ENCODE peak calls at places on chromosome X, in six cellular contexts. One of them, this sample, is unnamed.
A peak's percentile ranks its signal among the peaks of the same experiment; 100 is the strongest.

GRCh38 chrX:63275127-63275526 is 76.0 kb downstream of the SPIN4 start:
- DNase-seq in heart left ventricle: peak; percentile 5
- DNase-seq in mesenchymal stem cell: peak; percentile 0
- DNase-seq in CD8-positive, alpha-beta T cell: no peak
- DNase-seq in psoas muscle: no peak
- DNase-seq in K562: peak; percentile 18
- DNase-seq in this sample: no peak

GRCh38 chrX:108537005-108537404 is 97.4 kb downstream of the COL4A5 start:
- DNase-seq in heart left ventricle: no peak
- DNase-seq in mesenchymal stem cell: peak; percentile 49
- DNase-seq in CD8-positive, alpha-beta T cell: no peak
- DNase-seq in psoas muscle: no peak
- DNase-seq in K562: peak; percentile 17
- DNase-seq in this sample: no peak

GRCh38 chrX:70247252-70247651 is 12.8 kb downstream of the P2RY4 start:
- DNase-seq in heart left ventricle: no peak
- DNase-seq in mesenchymal stem cell: no peak
- DNase-seq in CD8-positive, alpha-beta T cell: no peak
- DNase-seq in psoas muscle: no peak
- DNase-seq in K562: no peak
- DNase-seq in this sample: no peak

GRCh38 chrX:65871671-65872311 is 168.1 kb downstream of the VSIG4 start:
- DNase-seq in heart left ventricle: peak; percentile 20
- DNase-seq in mesenchymal stem cell: no peak
- DNase-seq in CD8-positive, alpha-beta T cell: no peak
- DNase-seq in psoas muscle: no peak
- DNase-seq in K562: peak; percentile 29
- DNase-seq in this sample: no peak

GRCh38 chrX:155662297-155662696 is 49.5 kb upstream of the TMLHE start:
- DNase-seq in heart left ventricle: no peak
- DNase-seq in mesenchymal stem cell: peak; percentile 0
- DNase-seq in CD8-positive, alpha-beta T cell: no peak
- DNase-seq in psoas muscle: no peak
- DNase-seq in K562: no peak
- DNase-seq in this sample: no peak

GRCh38 chrX:105752334-105752733 is 70.0 kb upstream of the NRK start:
- DNase-seq in heart left ventricle: no peak
- DNase-seq in mesenchymal stem cell: no peak
- DNase-seq in CD8-positive, alpha-beta T cell: no peak
- DNase-seq in psoas muscle: no peak
- DNase-seq in K562: no peak
- DNase-seq in this sample: no peak

GRCh38 chrX:50594788-50595187 is 124.2 kb upstream of the DGKK start:
- DNase-seq in heart left ventricle: peak; percentile 22
- DNase-seq in mesenchymal stem cell: no peak
- DNase-seq in CD8-positive, alpha-beta T cell: no peak
- DNase-seq in psoas muscle: no peak
- DNase-seq in K562: no peak
- DNase-seq in this sample: no peak

GRCh38 chrX:120727503-120727902 is 97.6 kb upstream of the C1GALT1C1 start:
- DNase-seq in heart left ventricle: no peak
- DNase-seq in mesenchymal stem cell: no peak
- DNase-seq in CD8-positive, alpha-beta T cell: no peak
- DNase-seq in psoas muscle: no peak
- DNase-seq in K562: no peak
- DNase-seq in this sample: no peak

GRCh38 chrX:24081661-24082154 is 27.0 kb downstream of the EIF2S3 start:
- DNase-seq in heart left ventricle: peak; percentile 43
- DNase-seq in mesenchymal stem cell: peak; percentile 65
- DNase-seq in CD8-positive, alpha-beta T cell: peak; percentile 4
- DNase-seq in psoas muscle: peak; percentile 71
- DNase-seq in K562: no peak
- DNase-seq in this sample: peak; percentile 25

GRCh38 chrX:150348365-150348764 is 14.8 kb upstream of the MAMLD1 start:
- DNase-seq in heart left ventricle: no peak
- DNase-seq in mesenchymal stem cell: no peak
- DNase-seq in CD8-positive, alpha-beta T cell: no peak
- DNase-seq in psoas muscle: no peak
- DNase-seq in K562: no peak
- DNase-seq in this sample: no peak

GRCh38 chrX:132802033-132802432 is 156.4 kb downstream of the HS6ST2 start:
- DNase-seq in heart left ventricle: no peak
- DNase-seq in mesenchymal stem cell: no peak
- DNase-seq in CD8-positive, alpha-beta T cell: no peak
- DNase-seq in psoas muscle: no peak
- DNase-seq in K562: no peak
- DNase-seq in this sample: no peak

GRCh38 chrX:130027569-130027968 is 45.1 kb downstream of the BCORL1 start:
- DNase-seq in heart left ventricle: no peak
- DNase-seq in mesenchymal stem cell: no peak
- DNase-seq in CD8-positive, alpha-beta T cell: no peak
- DNase-seq in psoas muscle: no peak
- DNase-seq in K562: no peak
- DNase-seq in this sample: no peak

GRCh38 chrX:47776301-47776700 is 60.4 kb upstream of the ZNF81 start:
- DNase-seq in heart left ventricle: no peak
- DNase-seq in mesenchymal stem cell: no peak
- DNase-seq in CD8-positive, alpha-beta T cell: no peak
- DNase-seq in psoas muscle: no peak
- DNase-seq in K562: no peak
- DNase-seq in this sample: no peak
- H3K9me3 ChIP-seq in heart left ventricle: peaks cover 11% of the 10 kb centered on the region
- H3K9me3 ChIP-seq in mesenchymal stem cell: peaks cover 36% of the 10 kb centered on the region
- H3K9me3 ChIP-seq in CD8-positive, alpha-beta T cell: no peaks in the 10 kb centered on the region
- H3K9me3 ChIP-seq in psoas muscle: peaks cover 4% of the 10 kb centered on the region
- H3K9me3 ChIP-seq in K562: no peaks in the 10 kb centered on the region
- H3K9me3 ChIP-seq in this sample: no peaks in the 10 kb centered on the region

DNA sequence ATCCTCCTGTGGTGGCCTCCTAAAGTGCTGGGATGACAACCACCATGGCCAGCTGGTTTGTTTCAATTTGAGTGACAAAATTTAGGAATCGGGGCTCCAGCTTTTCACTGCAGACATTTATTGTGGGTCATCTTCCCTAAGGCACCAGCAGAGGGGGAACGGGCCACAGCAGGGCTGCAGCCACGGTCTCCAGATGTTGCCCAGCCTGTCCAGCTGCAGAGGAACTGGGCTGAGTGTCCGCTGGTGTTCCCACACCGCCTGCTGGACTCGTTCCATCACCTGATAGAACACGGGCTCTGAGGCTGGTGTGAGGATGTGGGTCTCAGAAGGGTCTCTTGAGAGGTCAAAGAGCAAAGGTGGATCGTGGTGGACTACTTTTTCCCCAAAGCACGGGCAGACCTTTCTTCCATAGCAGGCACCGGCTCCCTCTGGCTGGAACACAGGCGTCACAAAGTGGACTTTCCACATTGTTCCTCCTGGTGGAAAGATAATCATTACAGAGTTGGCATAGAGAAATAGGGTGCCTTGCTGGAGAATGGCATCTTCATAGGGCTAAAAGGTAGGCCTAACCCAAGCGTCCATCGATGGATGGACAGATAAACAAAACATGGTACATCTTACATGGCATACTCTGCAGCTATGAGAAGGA is 5.7 kb upstream of the ARSD start:
- DNase-seq in heart left ventricle: no peak
- DNase-seq in mesenchymal stem cell: no peak
- DNase-seq in CD8-positive, alpha-beta T cell: no peak
- DNase-seq in psoas muscle: no peak
- DNase-seq in K562: no peak
- DNase-seq in this sample: no peak
- H3K9me3 ChIP-seq in heart left ventricle: peaks cover 15% of the 10 kb centered on the region
- H3K9me3 ChIP-seq in mesenchymal stem cell: peaks cover 11% of the 10 kb centered on the region
- H3K9me3 ChIP-seq in CD8-positive, alpha-beta T cell: no peaks in the 10 kb centered on the region
- H3K9me3 ChIP-seq in psoas muscle: peaks cover 10% of the 10 kb centered on the region
- H3K9me3 ChIP-seq in K562: no peaks in the 10 kb centered on the region
- H3K9me3 ChIP-seq in this sample: no peaks in the 10 kb centered on the region

GRCh38 chrX:47629419-47630210 is at the start of gene CFP:
- DNase-seq in heart left ventricle: no peak
- DNase-seq in mesenchymal stem cell: no peak
- DNase-seq in CD8-positive, alpha-beta T cell: no peak
- DNase-seq in psoas muscle: no peak
- DNase-seq in K562: no peak
- DNase-seq in this sample: no peak
- H3K9me3 ChIP-seq in heart left ventricle: no peaks in the 10 kb centered on the region
- H3K9me3 ChIP-seq in mesenchymal stem cell: no peaks in the 10 kb centered on the region
- H3K9me3 ChIP-seq in CD8-positive, alpha-beta T cell: no peaks in the 10 kb centered on the region
- H3K9me3 ChIP-seq in psoas muscle: no peaks in the 10 kb centered on the region
- H3K9me3 ChIP-seq in K562: no peaks in the 10 kb centered on the region
- H3K9me3 ChIP-seq in this sample: no peaks in the 10 kb centered on the region

GRCh38 chrX:46502848-46503247 is 42.4 kb downstream of the ZNF674 start:
- DNase-seq in heart left ventricle: no peak
- DNase-seq in mesenchymal stem cell: no peak
- DNase-seq in CD8-positive, alpha-beta T cell: no peak
- DNase-seq in psoas muscle: no peak
- DNase-seq in K562: no peak
- DNase-seq in this sample: no peak
- H3K9me3 ChIP-seq in heart left ventricle: peaks cover 74% of the 10 kb centered on the region
- H3K9me3 ChIP-seq in mesenchymal stem cell: peaks cover 87% of the 10 kb centered on the region
- H3K9me3 ChIP-seq in CD8-positive, alpha-beta T cell: peaks cover 14% of the 10 kb centered on the region
- H3K9me3 ChIP-seq in psoas muscle: peaks cover 44% of the 10 kb centered on the region
- H3K9me3 ChIP-seq in K562: peaks cover 2% of the 10 kb centered on the region
- H3K9me3 ChIP-seq in this sample: peaks cover 2% of the 10 kb centered on the region

DNA sequence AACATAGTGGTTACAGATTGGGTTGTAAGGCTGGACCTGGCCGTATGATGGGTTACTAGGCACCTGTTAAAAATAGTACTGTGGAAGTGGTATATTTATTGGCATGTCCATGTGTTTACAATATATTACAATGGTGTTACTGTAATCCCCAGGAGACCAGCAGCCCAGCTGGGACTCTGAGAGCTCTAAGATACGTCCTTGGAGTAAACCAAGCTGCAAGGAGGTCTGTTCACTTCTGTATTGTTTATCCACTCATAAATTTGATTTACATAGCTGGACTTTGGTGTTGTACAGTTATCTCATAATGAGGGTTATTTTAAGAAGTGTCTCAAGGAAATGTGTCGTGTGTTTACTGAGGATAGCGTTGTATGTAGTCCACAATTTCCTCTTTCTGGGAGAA is 93.8 kb downstream of the TBL1X start:
- DNase-seq in heart left ventricle: no peak
- DNase-seq in mesenchymal stem cell: peak; percentile 32
- DNase-seq in CD8-positive, alpha-beta T cell: no peak
- DNase-seq in psoas muscle: no peak
- DNase-seq in K562: no peak
- DNase-seq in this sample: no peak
- H3K9me3 ChIP-seq in heart left ventricle: no peaks in the 10 kb centered on the region
- H3K9me3 ChIP-seq in mesenchymal stem cell: no peaks in the 10 kb centered on the region
- H3K9me3 ChIP-seq in CD8-positive, alpha-beta T cell: no peaks in the 10 kb centered on the region
- H3K9me3 ChIP-seq in psoas muscle: no peaks in the 10 kb centered on the region
- H3K9me3 ChIP-seq in K562: no peaks in the 10 kb centered on the region
- H3K9me3 ChIP-seq in this sample: no peaks in the 10 kb centered on the region

DNA sequence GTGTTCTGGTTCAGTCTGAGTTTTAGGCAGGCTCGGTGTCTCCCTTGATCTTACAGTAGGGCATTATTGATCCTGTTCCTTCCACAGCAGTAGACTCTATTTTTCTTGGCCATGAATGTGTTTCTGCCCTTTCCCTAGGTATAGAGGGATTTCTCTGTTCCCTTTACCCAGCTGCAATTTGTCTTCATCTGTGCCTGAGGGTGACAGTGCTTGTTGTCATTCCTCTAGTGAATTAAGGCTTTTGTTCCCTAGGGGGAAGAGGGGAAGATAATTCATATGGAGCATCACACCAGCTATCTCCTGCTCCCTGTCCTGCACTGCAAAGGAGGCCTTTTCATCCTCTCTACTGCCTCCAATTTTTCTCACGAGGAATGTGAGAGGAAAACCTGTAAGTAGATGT is 39.7 kb upstream of the CXorf51A start:
- DNase-seq in heart left ventricle: no peak
- DNase-seq in mesenchymal stem cell: no peak
- DNase-seq in CD8-positive, alpha-beta T cell: no peak
- DNase-seq in psoas muscle: no peak
- DNase-seq in K562: no peak
- DNase-seq in this sample: no peak
- H3K9me3 ChIP-seq in heart left ventricle: no peaks in the 10 kb centered on the region
- H3K9me3 ChIP-seq in mesenchymal stem cell: peaks cover 33% of the 10 kb centered on the region
- H3K9me3 ChIP-seq in CD8-positive, alpha-beta T cell: no peaks in the 10 kb centered on the region
- H3K9me3 ChIP-seq in psoas muscle: no peaks in the 10 kb centered on the region
- H3K9me3 ChIP-seq in K562: no peaks in the 10 kb centered on the region
- H3K9me3 ChIP-seq in this sample: no peaks in the 10 kb centered on the region